ENCODE peak calls at places on chromosomes 6 and 20, in nine cellular contexts. One of them, this sample, is unnamed.

GRCh38 chr6:156413156-156413555 is 364.0 kb upstream of the ARID1B start:
- DNase-seq in GM13977: no peak
- DNase-seq in coronary artery: no peak
- DNase-seq in foreskin fibroblast: peak; percentile 4
- DNase-seq in cardiac fibroblast: peak; percentile 32
- DNase-seq in Peyer's patch: no peak
- DNase-seq in H1: no peak
- DNase-seq in tibial artery: no peak
- DNase-seq in kidney epithelial cell: no peak
- DNase-seq in this sample: peak; percentile 28

GRCh38 chr6:149990109-149990671 is 26.4 kb downstream of the ULBP1 start:
- DNase-seq in H1: no peak
- DNase-seq in cardiac fibroblast: no peak
- DNase-seq in Peyer's patch: no peak
- DNase-seq in coronary artery: no peak
- DNase-seq in foreskin fibroblast: peak; percentile 10
- DNase-seq in GM13977: no peak
- DNase-seq in tibial artery: no peak
- DNase-seq in kidney epithelial cell: no peak
- DNase-seq in this sample: no peak

GRCh38 chr20:4813076-4813838 is 91.5 kb downstream of the PRND start:
- DNase-seq in tibial artery: no peak
- DNase-seq in Peyer's patch: peak; percentile 83
- DNase-seq in coronary artery: no peak
- DNase-seq in cardiac fibroblast: no peak
- DNase-seq in H1: no peak
- DNase-seq in kidney epithelial cell: no peak
- DNase-seq in foreskin fibroblast: no peak
- DNase-seq in GM13977: peak; percentile 73
- DNase-seq in this sample: no peak

GRCh38 chr6:168192195-168192900 is 113.3 kb upstream of the FRMD1 start:
- DNase-seq in foreskin fibroblast: no peak
- DNase-seq in GM13977: no peak
- DNase-seq in tibial artery: peak; percentile 13
- DNase-seq in coronary artery: peak; percentile 36
- DNase-seq in kidney epithelial cell: no peak
- DNase-seq in H1: no peak
- DNase-seq in cardiac fibroblast: no peak
- DNase-seq in Peyer's patch: peak; percentile 29
- DNase-seq in this sample: no peak

GRCh38 chr6:87196275-87196842 is 41.0 kb downstream of the ZNF292 start:
- DNase-seq in GM13977: no peak
- DNase-seq in foreskin fibroblast: no peak
- DNase-seq in coronary artery: no peak
- DNase-seq in kidney epithelial cell: no peak
- DNase-seq in tibial artery: no peak
- DNase-seq in cardiac fibroblast: peak; percentile 34
- DNase-seq in H1: no peak
- DNase-seq in Peyer's patch: no peak
- DNase-seq in this sample: no peak

GRCh38 chr6:71967436-71967835 is 81.1 kb downstream of the RIMS1 start:
- DNase-seq in tibial artery: no peak
- DNase-seq in coronary artery: no peak
- DNase-seq in H1: no peak
- DNase-seq in foreskin fibroblast: no peak
- DNase-seq in Peyer's patch: no peak
- DNase-seq in kidney epithelial cell: peak; percentile 31
- DNase-seq in GM13977: no peak
- DNase-seq in cardiac fibroblast: peak; percentile 15
- DNase-seq in this sample: peak; percentile 32

GRCh38 chr6:17015144-17015543 is 86.7 kb upstream of the STMND1 start:
- DNase-seq in tibial artery: no peak
- DNase-seq in Peyer's patch: no peak
- DNase-seq in GM13977: peak; percentile 43
- DNase-seq in H1: no peak
- DNase-seq in kidney epithelial cell: peak; percentile 50
- DNase-seq in coronary artery: no peak
- DNase-seq in foreskin fibroblast: peak; percentile 50
- DNase-seq in cardiac fibroblast: peak; percentile 74
- DNase-seq in this sample: peak; percentile 57

GRCh38 chr20:8601542-8601912 is 467.4 kb upstream of the PLCB4 start:
- DNase-seq in tibial artery: no peak
- DNase-seq in kidney epithelial cell: no peak
- DNase-seq in GM13977: peak; percentile 57
- DNase-seq in Peyer's patch: no peak
- DNase-seq in foreskin fibroblast: no peak
- DNase-seq in coronary artery: no peak
- DNase-seq in cardiac fibroblast: no peak
- DNase-seq in H1: no peak
- DNase-seq in this sample: peak; percentile 14

GRCh38 chr6:7085911-7086310 is 21.9 kb upstream of the RREB1 start:
- DNase-seq in H1: no peak
- DNase-seq in cardiac fibroblast: peak; percentile 15
- DNase-seq in coronary artery: no peak
- DNase-seq in kidney epithelial cell: no peak
- DNase-seq in foreskin fibroblast: peak; percentile 47
- DNase-seq in GM13977: no peak
- DNase-seq in Peyer's patch: peak; percentile 64
- DNase-seq in tibial artery: peak; percentile 45
- DNase-seq in this sample: peak; percentile 34

GRCh38 chr20:41030536-41031242 is 2.1 kb downstream of the TOP1 start:
- DNase-seq in foreskin fibroblast: peak; percentile 77
- DNase-seq in tibial artery: no peak
- DNase-seq in H1: no peak
- DNase-seq in cardiac fibroblast: peak; percentile 53
- DNase-seq in Peyer's patch: no peak
- DNase-seq in GM13977: peak; percentile 17
- DNase-seq in kidney epithelial cell: no peak
- DNase-seq in coronary artery: no peak
- DNase-seq in this sample: peak; percentile 72

GRCh38 chr20:50844430-50845100 is 49.7 kb downstream of the BCAS4 start:
- DNase-seq in Peyer's patch: no peak
- DNase-seq in coronary artery: no peak
- DNase-seq in tibial artery: no peak
- DNase-seq in kidney epithelial cell: peak; percentile 88
- DNase-seq in cardiac fibroblast: peak; percentile 93
- DNase-seq in GM13977: peak; percentile 90
- DNase-seq in foreskin fibroblast: peak; percentile 73
- DNase-seq in H1: no peak
- DNase-seq in this sample: peak; percentile 100

GRCh38 chr6:33826537-33826936 is 22.7 kb upstream of the MLN start:
- DNase-seq in H1: no peak
- DNase-seq in coronary artery: no peak
- DNase-seq in foreskin fibroblast: no peak
- DNase-seq in kidney epithelial cell: no peak
- DNase-seq in cardiac fibroblast: no peak
- DNase-seq in GM13977: no peak
- DNase-seq in tibial artery: no peak
- DNase-seq in Peyer's patch: no peak
- DNase-seq in this sample: no peak

GRCh38 chr20:57618091-57618765 is 2.0 kb downstream of the ZBP1 start:
- DNase-seq in tibial artery: no peak
- DNase-seq in H1: no peak
- DNase-seq in cardiac fibroblast: no peak
- DNase-seq in coronary artery: peak; percentile 52
- DNase-seq in kidney epithelial cell: peak; percentile 52
- DNase-seq in Peyer's patch: peak; percentile 82
- DNase-seq in foreskin fibroblast: peak; percentile 12
- DNase-seq in GM13977: no peak
- DNase-seq in this sample: peak; percentile 82

GRCh38 chr6:161578478-161578877 is 304.6 kb upstream of the AGPAT4 start:
- DNase-seq in kidney epithelial cell: no peak
- DNase-seq in coronary artery: no peak
- DNase-seq in GM13977: no peak
- DNase-seq in cardiac fibroblast: no peak
- DNase-seq in tibial artery: no peak
- DNase-seq in Peyer's patch: no peak
- DNase-seq in H1: no peak
- DNase-seq in foreskin fibroblast: no peak
- DNase-seq in this sample: no peak

GRCh38 chr6:170371588-170371987 is 65.0 kb downstream of the FAM120B start:
- DNase-seq in kidney epithelial cell: no peak
- DNase-seq in Peyer's patch: no peak
- DNase-seq in tibial artery: no peak
- DNase-seq in foreskin fibroblast: no peak
- DNase-seq in cardiac fibroblast: peak; percentile 5
- DNase-seq in H1: peak; percentile 10
- DNase-seq in coronary artery: no peak
- DNase-seq in GM13977: no peak
- DNase-seq in this sample: no peak

GRCh38 chr6:133895573-133896343 is 6.8 kb downstream of the TCF21 start:
- DNase-seq in foreskin fibroblast: peak; percentile 65
- DNase-seq in kidney epithelial cell: no peak
- DNase-seq in tibial artery: no peak
- DNase-seq in coronary artery: no peak
- DNase-seq in cardiac fibroblast: peak; percentile 53
- DNase-seq in H1: no peak
- DNase-seq in GM13977: no peak
- DNase-seq in Peyer's patch: no peak
- DNase-seq in this sample: no peak

GRCh38 chr6:18115356-18115755 is 7.1 kb downstream of the NHLRC1 start:
- DNase-seq in cardiac fibroblast: no peak
- DNase-seq in tibial artery: no peak
- DNase-seq in foreskin fibroblast: no peak
- DNase-seq in GM13977: no peak
- DNase-seq in coronary artery: no peak
- DNase-seq in Peyer's patch: no peak
- DNase-seq in kidney epithelial cell: no peak
- DNase-seq in H1: no peak
- DNase-seq in this sample: peak; percentile 22

DNA sequence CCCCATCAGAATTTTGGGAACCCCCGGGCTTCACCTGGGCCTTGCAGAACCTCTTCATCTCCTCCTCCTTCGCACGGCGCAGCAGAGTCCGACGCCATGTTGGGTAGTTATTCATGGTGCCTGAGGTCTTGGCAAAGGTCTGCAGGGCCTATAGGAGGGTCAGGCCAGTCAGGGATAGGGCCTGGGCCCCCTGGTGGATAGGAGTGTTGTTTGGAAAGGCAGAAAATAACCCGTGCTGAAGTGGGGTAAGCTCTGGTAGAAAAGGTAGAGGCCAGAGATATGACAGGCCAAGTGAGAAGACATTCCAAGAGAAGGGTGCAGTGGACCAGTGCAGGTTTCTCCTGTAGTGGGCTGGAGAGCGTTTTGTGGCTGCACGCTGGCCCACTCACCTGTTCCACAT is 4.9 kb downstream of the SMPD2 start:
- DNase-seq in cardiac fibroblast: no peak
- DNase-seq in tibial artery: no peak
- DNase-seq in foreskin fibroblast: no peak
- DNase-seq in H1: no peak
- DNase-seq in coronary artery: no peak
- DNase-seq in Peyer's patch: no peak
- DNase-seq in kidney epithelial cell: no peak
- DNase-seq in GM13977: no peak
- DNase-seq in this sample: no peak
- TF ChIP-seq CTCF in cardiac fibroblast: no peak
- TF ChIP-seq CTCF in tibial artery: no peak
- TF ChIP-seq CTCF in foreskin fibroblast: no peak
- TF ChIP-seq CTCF in H1: peak; percentile 24
- TF ChIP-seq CTCF in coronary artery: no peak
- TF ChIP-seq CTCF in Peyer's patch: no peak
- TF ChIP-seq CTCF in kidney epithelial cell: peak; percentile 14
- TF ChIP-seq CTCF in GM13977: no peak
- TF ChIP-seq CTCF in this sample: no peak

DNA sequence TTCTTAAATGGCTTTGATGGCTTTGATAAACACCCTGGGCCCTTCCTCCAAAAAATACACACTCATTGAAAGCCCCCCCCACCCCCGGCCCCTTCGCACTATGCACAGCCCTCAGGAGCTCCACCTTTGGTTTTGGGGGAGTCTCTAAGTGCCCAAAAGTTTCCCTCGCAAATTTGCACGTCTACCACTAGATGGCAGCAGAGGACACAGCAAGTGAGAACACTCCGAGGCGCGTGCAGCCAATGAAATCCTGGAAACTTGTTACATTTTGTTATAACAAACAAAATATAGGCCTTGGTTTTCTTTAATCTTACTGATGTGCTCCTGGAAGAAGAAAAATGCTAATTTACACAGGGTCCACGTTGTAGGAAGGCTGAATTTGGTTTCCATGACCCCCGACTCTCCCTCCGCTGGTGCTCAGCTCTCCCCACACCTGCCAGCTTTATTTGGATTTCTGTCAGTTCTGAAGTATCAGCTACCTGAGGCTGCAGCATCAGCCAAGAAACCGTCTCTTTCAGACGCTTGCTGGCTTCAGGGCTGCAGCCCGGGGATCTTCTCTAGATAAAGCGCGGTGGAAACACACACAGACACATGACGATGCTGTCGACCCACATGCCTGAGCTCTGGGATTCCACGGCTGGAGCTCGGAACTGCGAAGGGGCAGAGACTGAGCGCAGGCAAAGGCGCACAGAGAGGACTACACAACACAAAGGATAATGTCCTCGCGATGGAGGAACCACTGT is 148.3 kb upstream of the RPS6KA2 start:
- DNase-seq in foreskin fibroblast: peak; percentile 89
- DNase-seq in coronary artery: no peak
- DNase-seq in cardiac fibroblast: peak; percentile 83
- DNase-seq in Peyer's patch: peak; percentile 84
- DNase-seq in H1: no peak
- DNase-seq in kidney epithelial cell: peak; percentile 28
- DNase-seq in tibial artery: peak; percentile 41
- DNase-seq in GM13977: peak; percentile 88
- DNase-seq in this sample: peak; percentile 83
- TF ChIP-seq CTCF in foreskin fibroblast: peak; percentile 82
- TF ChIP-seq CTCF in coronary artery: peak; percentile 86
- TF ChIP-seq CTCF in cardiac fibroblast: peak; percentile 91
- TF ChIP-seq CTCF in Peyer's patch: peak; percentile 74
- TF ChIP-seq CTCF in H1: peak; percentile 79
- TF ChIP-seq CTCF in kidney epithelial cell: peak; percentile 86
- TF ChIP-seq CTCF in tibial artery: peak; percentile 58
- TF ChIP-seq CTCF in GM13977: peak; percentile 88
- TF ChIP-seq CTCF in this sample: peak; percentile 96

DNA sequence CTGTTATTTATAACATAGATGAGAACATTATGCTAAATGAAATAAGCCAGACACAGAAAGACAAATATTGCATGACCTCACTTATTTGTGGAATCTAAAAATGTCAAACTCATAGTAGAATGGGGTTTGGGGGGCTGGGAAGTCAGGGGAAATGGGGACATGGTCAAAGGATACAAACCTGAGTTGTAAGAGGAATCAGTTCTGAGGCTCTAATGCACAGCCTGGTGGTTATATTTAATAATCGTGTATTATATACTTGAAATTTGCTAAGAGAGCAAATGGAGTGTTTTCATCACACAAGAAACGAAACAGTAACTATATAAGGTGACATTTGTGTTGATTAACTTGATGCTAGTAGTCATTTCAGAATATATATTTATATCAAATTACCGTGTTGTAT is 40.8 kb upstream of the GFOD1 start:
- DNase-seq in tibial artery: no peak
- DNase-seq in Peyer's patch: no peak
- DNase-seq in H1: no peak
- DNase-seq in coronary artery: no peak
- DNase-seq in GM13977: no peak
- DNase-seq in foreskin fibroblast: no peak
- DNase-seq in kidney epithelial cell: no peak
- DNase-seq in cardiac fibroblast: peak; percentile 25
- DNase-seq in this sample: no peak
- TF ChIP-seq CTCF in tibial artery: peak; percentile 35
- TF ChIP-seq CTCF in Peyer's patch: no peak
- TF ChIP-seq CTCF in H1: no peak
- TF ChIP-seq CTCF in coronary artery: no peak
- TF ChIP-seq CTCF in GM13977: no peak
- TF ChIP-seq CTCF in foreskin fibroblast: no peak
- TF ChIP-seq CTCF in kidney epithelial cell: no peak
- TF ChIP-seq CTCF in cardiac fibroblast: no peak
- TF ChIP-seq CTCF in this sample: no peak

GRCh38 chr6:132218063-132218696 is 183.1 kb downstream of the MOXD1 start:
- DNase-seq in kidney epithelial cell: no peak
- DNase-seq in cardiac fibroblast: peak; percentile 74
- DNase-seq in tibial artery: no peak
- DNase-seq in Peyer's patch: no peak
- DNase-seq in foreskin fibroblast: peak; percentile 56
- DNase-seq in GM13977: peak; percentile 6
- DNase-seq in H1: no peak
- DNase-seq in coronary artery: no peak
- DNase-seq in this sample: peak; percentile 32
- TF ChIP-seq CTCF in kidney epithelial cell: peak; percentile 44
- TF ChIP-seq CTCF in cardiac fibroblast: peak; percentile 59
- TF ChIP-seq CTCF in tibial artery: peak; percentile 40
- TF ChIP-seq CTCF in Peyer's patch: no peak
- TF ChIP-seq CTCF in foreskin fibroblast: peak; percentile 51
- TF ChIP-seq CTCF in GM13977: peak; percentile 30
- TF ChIP-seq CTCF in H1: no peak
- TF ChIP-seq CTCF in coronary artery: peak; percentile 36
- TF ChIP-seq CTCF in this sample: peak; percentile 55

This sample was measured in epithelial cell of esophagus.